ENCODE peak calls at places on chromosomes 1 and 21, in nine cellular contexts. One of them, this sample, is unnamed. For H3K4me1, the result is how much of the 10 kb centered on the place peaks cover.

GRCh38 chr1:243977104-243977503 is 74.0 kb upstream of the ZBTB18 start:
- DNase-seq in sigmoid colon: no peak
- DNase-seq in transverse colon: no peak
- DNase-seq in HCT116: no peak
- DNase-seq in Peyer's patch: no peak
- DNase-seq in heart left ventricle: no peak
- DNase-seq in thyroid gland: no peak
- DNase-seq in adrenal gland: no peak
- DNase-seq in IMR-90: no peak
- DNase-seq in this sample: no peak

GRCh38 chr1:24463756-24464377 is 38.8 kb upstream of the RCAN3 start:
- DNase-seq in sigmoid colon: no peak
- DNase-seq in transverse colon: no peak
- DNase-seq in HCT116: no peak
- DNase-seq in Peyer's patch: no peak
- DNase-seq in heart left ventricle: no peak
- DNase-seq in thyroid gland: peak
- DNase-seq in adrenal gland: no peak
- DNase-seq in IMR-90: no peak
- DNase-seq in this sample: no peak

GRCh38 chr1:29542476-29543015 is 306.2 kb downstream of the PTPRU start:
- DNase-seq in sigmoid colon: peak
- DNase-seq in transverse colon: no peak
- DNase-seq in HCT116: no peak
- DNase-seq in Peyer's patch: no peak
- DNase-seq in heart left ventricle: peak
- DNase-seq in thyroid gland: no peak
- DNase-seq in adrenal gland: no peak
- DNase-seq in IMR-90: no peak
- DNase-seq in this sample: peak

GRCh38 chr1:58664881-58665280 is 35.0 kb downstream of the MYSM1 start:
- DNase-seq in sigmoid colon: no peak
- DNase-seq in transverse colon: no peak
- DNase-seq in HCT116: no peak
- DNase-seq in Peyer's patch: no peak
- DNase-seq in heart left ventricle: no peak
- DNase-seq in thyroid gland: no peak
- DNase-seq in adrenal gland: no peak
- DNase-seq in IMR-90: no peak
- DNase-seq in this sample: no peak

GRCh38 chr21:44006017-44006624 is 6.0 kb upstream of the TRAPPC10 start:
- DNase-seq in sigmoid colon: peak
- DNase-seq in transverse colon: no peak
- DNase-seq in HCT116: no peak
- DNase-seq in Peyer's patch: no peak
- DNase-seq in heart left ventricle: no peak
- DNase-seq in thyroid gland: no peak
- DNase-seq in adrenal gland: no peak
- DNase-seq in IMR-90: peak
- DNase-seq in this sample: no peak

GRCh38 chr1:31683997-31684396 is 19.8 kb downstream of the COL16A1 start:
- DNase-seq in sigmoid colon: no peak
- DNase-seq in transverse colon: peak
- DNase-seq in HCT116: no peak
- DNase-seq in Peyer's patch: no peak
- DNase-seq in heart left ventricle: no peak
- DNase-seq in thyroid gland: no peak
- DNase-seq in adrenal gland: no peak
- DNase-seq in IMR-90: no peak
- DNase-seq in this sample: peak

GRCh38 chr1:94859157-94859556 is 39.0 kb downstream of the SLC44A3 start:
- DNase-seq in sigmoid colon: no peak
- DNase-seq in transverse colon: no peak
- DNase-seq in HCT116: no peak
- DNase-seq in Peyer's patch: no peak
- DNase-seq in heart left ventricle: no peak
- DNase-seq in thyroid gland: no peak
- DNase-seq in adrenal gland: no peak
- DNase-seq in IMR-90: no peak
- DNase-seq in this sample: no peak

GRCh38 chr1:42164551-42165420 is at the start of gene GUCA2A:
- DNase-seq in sigmoid colon: peak
- DNase-seq in transverse colon: peak
- DNase-seq in HCT116: no peak
- DNase-seq in Peyer's patch: peak
- DNase-seq in heart left ventricle: no peak
- DNase-seq in thyroid gland: no peak
- DNase-seq in adrenal gland: no peak
- DNase-seq in IMR-90: no peak
- DNase-seq in this sample: no peak

GRCh38 chr1:167675440-167675839 is 45.4 kb downstream of the RCSD1 start:
- DNase-seq in sigmoid colon: no peak
- DNase-seq in transverse colon: no peak
- DNase-seq in HCT116: no peak
- DNase-seq in Peyer's patch: no peak
- DNase-seq in heart left ventricle: no peak
- DNase-seq in thyroid gland: no peak
- DNase-seq in adrenal gland: no peak
- DNase-seq in IMR-90: no peak
- DNase-seq in this sample: no peak

GRCh38 chr1:100762461-100762860 is 42.9 kb downstream of the VCAM1 start:
- DNase-seq in sigmoid colon: no peak
- DNase-seq in transverse colon: no peak
- DNase-seq in HCT116: no peak
- DNase-seq in Peyer's patch: no peak
- DNase-seq in heart left ventricle: no peak
- DNase-seq in thyroid gland: no peak
- DNase-seq in adrenal gland: no peak
- DNase-seq in IMR-90: no peak
- DNase-seq in this sample: no peak

GRCh38 chr1:210850556-210850955 is 283.4 kb downstream of the KCNH1 start:
- DNase-seq in sigmoid colon: no peak
- DNase-seq in transverse colon: no peak
- DNase-seq in HCT116: no peak
- DNase-seq in Peyer's patch: no peak
- DNase-seq in heart left ventricle: no peak
- DNase-seq in thyroid gland: peak
- DNase-seq in adrenal gland: no peak
- DNase-seq in IMR-90: no peak
- DNase-seq in this sample: no peak

GRCh38 chr1:91653183-91653582 is 152.5 kb downstream of the CDC7 start:
- DNase-seq in sigmoid colon: no peak
- DNase-seq in transverse colon: no peak
- DNase-seq in HCT116: no peak
- DNase-seq in Peyer's patch: no peak
- DNase-seq in heart left ventricle: no peak
- DNase-seq in thyroid gland: no peak
- DNase-seq in adrenal gland: no peak
- DNase-seq in IMR-90: no peak
- DNase-seq in this sample: no peak

GRCh38 chr21:45228171-45228641 is 59.5 kb downstream of the POFUT2 start:
- DNase-seq in sigmoid colon: peak
- DNase-seq in transverse colon: no peak
- DNase-seq in HCT116: peak
- DNase-seq in Peyer's patch: no peak
- DNase-seq in heart left ventricle: no peak
- DNase-seq in thyroid gland: no peak
- DNase-seq in adrenal gland: peak
- DNase-seq in IMR-90: peak
- DNase-seq in this sample: no peak

GRCh38 chr1:208272311-208272710 is 28.1 kb upstream of the PLXNA2 start:
- DNase-seq in sigmoid colon: no peak
- DNase-seq in transverse colon: no peak
- DNase-seq in HCT116: no peak
- DNase-seq in Peyer's patch: no peak
- DNase-seq in heart left ventricle: no peak
- DNase-seq in thyroid gland: no peak
- DNase-seq in adrenal gland: no peak
- DNase-seq in IMR-90: no peak
- DNase-seq in this sample: no peak

GRCh38 chr1:184051138-184051484 is 419 bp upstream of the TSEN15 start:
- DNase-seq in sigmoid colon: no peak
- DNase-seq in transverse colon: no peak
- DNase-seq in HCT116: peak
- DNase-seq in Peyer's patch: no peak
- DNase-seq in heart left ventricle: no peak
- DNase-seq in thyroid gland: peak
- DNase-seq in adrenal gland: no peak
- DNase-seq in IMR-90: no peak
- DNase-seq in this sample: no peak

GRCh38 chr1:46643368-46643775 is 24.8 kb downstream of the ATPAF1 start:
- DNase-seq in sigmoid colon: peak
- DNase-seq in transverse colon: peak
- DNase-seq in HCT116: no peak
- DNase-seq in Peyer's patch: no peak
- DNase-seq in heart left ventricle: no peak
- DNase-seq in thyroid gland: peak
- DNase-seq in adrenal gland: no peak
- DNase-seq in IMR-90: peak
- DNase-seq in this sample: no peak

GRCh38 chr1:214427871-214428277 is 123.5 kb downstream of the PTPN14 start:
- DNase-seq in sigmoid colon: no peak
- DNase-seq in transverse colon: peak
- DNase-seq in HCT116: peak
- DNase-seq in Peyer's patch: peak
- DNase-seq in heart left ventricle: no peak
- DNase-seq in thyroid gland: peak
- DNase-seq in adrenal gland: no peak
- DNase-seq in IMR-90: peak
- DNase-seq in this sample: peak
- H3K4me1 ChIP-seq in sigmoid colon: under half
- H3K4me1 ChIP-seq in transverse colon: under half
- H3K4me1 ChIP-seq in HCT116: under half
- H3K4me1 ChIP-seq in Peyer's patch: under half
- H3K4me1 ChIP-seq in heart left ventricle: under half
- H3K4me1 ChIP-seq in thyroid gland: under half
- H3K4me1 ChIP-seq in adrenal gland: under half
- H3K4me1 ChIP-seq in IMR-90: under half
- H3K4me1 ChIP-seq in this sample: under half

DNA sequence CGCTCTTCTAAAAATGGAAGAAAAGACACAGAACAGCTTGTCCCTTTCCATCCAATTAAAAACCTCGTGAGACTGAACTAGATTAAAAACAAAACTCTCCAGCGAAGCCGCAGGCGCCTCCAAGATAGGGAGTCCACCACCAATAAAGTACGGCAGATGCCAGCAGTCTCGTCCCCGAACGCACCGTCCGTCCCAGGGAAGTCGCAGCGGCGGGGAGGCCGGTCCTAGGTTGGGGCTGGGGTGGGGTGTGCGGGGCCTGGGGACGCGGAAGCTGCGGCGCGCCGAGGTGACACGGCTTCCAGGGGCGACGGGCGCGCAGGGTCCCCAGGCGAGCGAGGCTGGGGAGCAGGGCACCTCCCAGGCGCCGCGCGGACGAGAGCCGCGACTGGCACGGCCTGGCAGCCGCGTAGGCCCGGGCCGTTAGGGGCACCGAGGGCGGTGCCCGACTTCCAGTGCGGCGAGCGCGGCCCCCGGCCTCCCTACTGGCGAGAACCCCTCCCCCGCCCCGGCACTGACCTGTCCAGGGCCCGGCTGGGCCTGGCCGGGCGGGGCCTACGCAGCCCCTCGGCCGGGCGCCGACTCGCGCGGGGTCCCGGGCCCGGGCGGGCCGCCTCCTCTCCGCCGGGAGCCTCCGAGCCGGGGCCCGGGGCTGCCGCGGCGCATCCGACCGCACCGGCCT is 28.3 kb upstream of the A3GALT2 start:
- DNase-seq in sigmoid colon: peak
- DNase-seq in transverse colon: peak
- DNase-seq in HCT116: no peak
- DNase-seq in Peyer's patch: peak
- DNase-seq in heart left ventricle: peak
- DNase-seq in thyroid gland: peak
- DNase-seq in adrenal gland: peak
- DNase-seq in IMR-90: no peak
- DNase-seq in this sample: peak
- TF ChIP-seq POLR2A in sigmoid colon: no peak
- TF ChIP-seq POLR2A in transverse colon: peak
- TF ChIP-seq POLR2A in HCT116: no peak
- TF ChIP-seq POLR2A in Peyer's patch: no peak
- TF ChIP-seq POLR2A in heart left ventricle: no peak
- TF ChIP-seq POLR2A in thyroid gland: peak
- TF ChIP-seq POLR2A in adrenal gland: peak
- TF ChIP-seq POLR2A in IMR-90: no peak
- TF ChIP-seq POLR2A in this sample: no peak

GRCh38 chr1:15341228-15341627 is 68.5 kb upstream of the EFHD2 start:
- DNase-seq in sigmoid colon: no peak
- DNase-seq in transverse colon: no peak
- DNase-seq in HCT116: no peak
- DNase-seq in Peyer's patch: no peak
- DNase-seq in heart left ventricle: no peak
- DNase-seq in thyroid gland: no peak
- DNase-seq in adrenal gland: no peak
- DNase-seq in IMR-90: no peak
- DNase-seq in this sample: no peak
- H3K4me1 ChIP-seq in sigmoid colon: half or more
- H3K4me1 ChIP-seq in transverse colon: under half
- H3K4me1 ChIP-seq in HCT116: half or more
- H3K4me1 ChIP-seq in Peyer's patch: under half
- H3K4me1 ChIP-seq in heart left ventricle: under half
- H3K4me1 ChIP-seq in thyroid gland: under half
- H3K4me1 ChIP-seq in adrenal gland: under half
- H3K4me1 ChIP-seq in IMR-90: under half
- H3K4me1 ChIP-seq in this sample: half or more

GRCh38 chr1:231383159-231383855 is 38.8 kb downstream of the EGLN1 start:
- DNase-seq in sigmoid colon: no peak
- DNase-seq in transverse colon: no peak
- DNase-seq in HCT116: no peak
- DNase-seq in Peyer's patch: no peak
- DNase-seq in heart left ventricle: no peak
- DNase-seq in thyroid gland: no peak
- DNase-seq in adrenal gland: no peak
- DNase-seq in IMR-90: no peak
- DNase-seq in this sample: no peak
- TF ChIP-seq POLR2A in sigmoid colon: no peak
- TF ChIP-seq POLR2A in transverse colon: no peak
- TF ChIP-seq POLR2A in HCT116: no peak
- TF ChIP-seq POLR2A in Peyer's patch: no peak
- TF ChIP-seq POLR2A in heart left ventricle: no peak
- TF ChIP-seq POLR2A in thyroid gland: no peak
- TF ChIP-seq POLR2A in adrenal gland: no peak
- TF ChIP-seq POLR2A in IMR-90: no peak
- TF ChIP-seq POLR2A in this sample: no peak

GRCh38 chr1:64961923-64962322 is 4.4 kb downstream of the JAK1 start:
- DNase-seq in sigmoid colon: no peak
- DNase-seq in transverse colon: no peak
- DNase-seq in HCT116: no peak
- DNase-seq in Peyer's patch: no peak
- DNase-seq in heart left ventricle: no peak
- DNase-seq in thyroid gland: no peak
- DNase-seq in adrenal gland: no peak
- DNase-seq in IMR-90: no peak
- DNase-seq in this sample: no peak
- H3K4me1 ChIP-seq in sigmoid colon: under half
- H3K4me1 ChIP-seq in transverse colon: under half
- H3K4me1 ChIP-seq in HCT116: under half
- H3K4me1 ChIP-seq in Peyer's patch: under half
- H3K4me1 ChIP-seq in heart left ventricle: under half
- H3K4me1 ChIP-seq in thyroid gland: under half
- H3K4me1 ChIP-seq in adrenal gland: under half
- H3K4me1 ChIP-seq in IMR-90: under half
- H3K4me1 ChIP-seq in this sample: under half

GRCh38 chr1:182596934-182597333 is 7.3 kb downstream of the RGS16 start:
- DNase-seq in sigmoid colon: no peak
- DNase-seq in transverse colon: no peak
- DNase-seq in HCT116: no peak
- DNase-seq in Peyer's patch: no peak
- DNase-seq in heart left ventricle: no peak
- DNase-seq in thyroid gland: no peak
- DNase-seq in adrenal gland: no peak
- DNase-seq in IMR-90: no peak
- DNase-seq in this sample: no peak
- TF ChIP-seq POLR2A in sigmoid colon: no peak
- TF ChIP-seq POLR2A in transverse colon: no peak
- TF ChIP-seq POLR2A in HCT116: no peak
- TF ChIP-seq POLR2A in Peyer's patch: no peak
- TF ChIP-seq POLR2A in heart left ventricle: no peak
- TF ChIP-seq POLR2A in thyroid gland: no peak
- TF ChIP-seq POLR2A in adrenal gland: no peak
- TF ChIP-seq POLR2A in IMR-90: no peak
- TF ChIP-seq POLR2A in this sample: no peak